ENCODE peak calls at places on chromosomes 2 and 18, in six cellular contexts. One of them, this sample, is unnamed.

GRCh38 chr2:120448961-120449421 is 103.1 kb downstream of the INHBB start:
- DNase-seq in fibroblast of mammary gland: no peak
- DNase-seq in NCI-H1092: no peak
- DNase-seq in GM13976: no peak
- DNase-seq in Calu3: no peak
- DNase-seq in KBM-7: no peak
- DNase-seq in this sample: no peak

GRCh38 chr2:149596471-149596870 is 8.9 kb upstream of the MMADHC start:
- DNase-seq in fibroblast of mammary gland: no peak
- DNase-seq in NCI-H1092: no peak
- DNase-seq in GM13976: no peak
- DNase-seq in Calu3: no peak
- DNase-seq in KBM-7: no peak
- DNase-seq in this sample: no peak

GRCh38 chr2:237724811-237725478 is 73.6 kb upstream of the RBM44 start:
- DNase-seq in fibroblast of mammary gland: no peak
- DNase-seq in NCI-H1092: peak
- DNase-seq in GM13976: no peak
- DNase-seq in Calu3: no peak
- DNase-seq in KBM-7: no peak
- DNase-seq in this sample: no peak

GRCh38 chr2:54634564-54635511 is 88.6 kb upstream of the EML6 start:
- DNase-seq in fibroblast of mammary gland: peak
- DNase-seq in NCI-H1092: no peak
- DNase-seq in GM13976: peak
- DNase-seq in Calu3: peak
- DNase-seq in KBM-7: no peak
- DNase-seq in this sample: peak

GRCh38 chr2:147416099-147416498 is 428.7 kb upstream of the ACVR2A start:
- DNase-seq in fibroblast of mammary gland: peak
- DNase-seq in NCI-H1092: no peak
- DNase-seq in GM13976: no peak
- DNase-seq in Calu3: no peak
- DNase-seq in KBM-7: no peak
- DNase-seq in this sample: no peak

GRCh38 chr2:148888003-148888501 is 13.0 kb downstream of the KIF5C start:
- DNase-seq in fibroblast of mammary gland: no peak
- DNase-seq in NCI-H1092: peak
- DNase-seq in GM13976: peak
- DNase-seq in Calu3: peak
- DNase-seq in KBM-7: no peak
- DNase-seq in this sample: no peak

GRCh38 chr2:190910341-190911136 is 29.9 kb downstream of the GLS start:
- DNase-seq in fibroblast of mammary gland: peak
- DNase-seq in NCI-H1092: no peak
- DNase-seq in GM13976: no peak
- DNase-seq in Calu3: no peak
- DNase-seq in KBM-7: no peak
- DNase-seq in this sample: peak

GRCh38 chr2:160507464-160507863 is 13.9 kb upstream of the RBMS1 start:
- DNase-seq in fibroblast of mammary gland: no peak
- DNase-seq in NCI-H1092: no peak
- DNase-seq in GM13976: no peak
- DNase-seq in Calu3: no peak
- DNase-seq in KBM-7: no peak
- DNase-seq in this sample: no peak

GRCh38 chr2:10375570-10376266 is 72.4 kb downstream of the ODC1 start:
- DNase-seq in fibroblast of mammary gland: no peak
- DNase-seq in NCI-H1092: peak
- DNase-seq in GM13976: peak
- DNase-seq in Calu3: no peak
- DNase-seq in KBM-7: peak
- DNase-seq in this sample: no peak

GRCh38 chr2:119293900-119294299 is 70.3 kb downstream of the STEAP3 start:
- DNase-seq in fibroblast of mammary gland: no peak
- DNase-seq in NCI-H1092: no peak
- DNase-seq in GM13976: no peak
- DNase-seq in Calu3: no peak
- DNase-seq in KBM-7: no peak
- DNase-seq in this sample: peak

GRCh38 chr2:100257939-100258338 is 64.4 kb downstream of the LONRF2 start:
- DNase-seq in fibroblast of mammary gland: no peak
- DNase-seq in NCI-H1092: no peak
- DNase-seq in GM13976: no peak
- DNase-seq in Calu3: no peak
- DNase-seq in KBM-7: no peak
- DNase-seq in this sample: peak

GRCh38 chr18:3447035-3447894 is 2.7 kb upstream of the TGIF1 start:
- DNase-seq in fibroblast of mammary gland: peak
- DNase-seq in NCI-H1092: no peak
- DNase-seq in GM13976: no peak
- DNase-seq in Calu3: peak
- DNase-seq in KBM-7: peak
- DNase-seq in this sample: no peak

GRCh38 chr2:222315443-222316121 is 16.8 kb upstream of the PAX3 start:
- DNase-seq in fibroblast of mammary gland: no peak
- DNase-seq in NCI-H1092: no peak
- DNase-seq in GM13976: no peak
- DNase-seq in Calu3: peak
- DNase-seq in KBM-7: peak
- DNase-seq in this sample: no peak

GRCh38 chr2:171362396-171362795 is 71.4 kb downstream of the METTL8 start:
- DNase-seq in fibroblast of mammary gland: no peak
- DNase-seq in NCI-H1092: no peak
- DNase-seq in GM13976: no peak
- DNase-seq in Calu3: no peak
- DNase-seq in KBM-7: no peak
- DNase-seq in this sample: no peak

GRCh38 chr18:10131783-10132381 is 218.1 kb downstream of the VAPA start:
- DNase-seq in fibroblast of mammary gland: no peak
- DNase-seq in NCI-H1092: no peak
- DNase-seq in GM13976: peak
- DNase-seq in Calu3: peak
- DNase-seq in KBM-7: no peak
- DNase-seq in this sample: no peak

GRCh38 chr2:135985826-135986393 is 484 bp upstream of the DARS1 start:
- DNase-seq in fibroblast of mammary gland: no peak
- DNase-seq in NCI-H1092: no peak
- DNase-seq in GM13976: peak
- DNase-seq in Calu3: no peak
- DNase-seq in KBM-7: peak
- DNase-seq in this sample: no peak

GRCh38 chr2:179876266-179876665 is 14.9 kb upstream of the ZNF385B start:
- DNase-seq in fibroblast of mammary gland: no peak
- DNase-seq in NCI-H1092: no peak
- DNase-seq in GM13976: no peak
- DNase-seq in Calu3: no peak
- DNase-seq in KBM-7: no peak
- DNase-seq in this sample: no peak

GRCh38 chr18:44884446-44884845 is 203.8 kb downstream of the SETBP1 start:
- DNase-seq in fibroblast of mammary gland: peak
- DNase-seq in NCI-H1092: no peak
- DNase-seq in GM13976: no peak
- DNase-seq in Calu3: no peak
- DNase-seq in KBM-7: no peak
- DNase-seq in this sample: peak

GRCh38 chr2:241272722-241273551 is 42.5 kb downstream of the HDLBP start:
- DNase-seq in fibroblast of mammary gland: peak
- DNase-seq in NCI-H1092: no peak
- DNase-seq in GM13976: peak
- DNase-seq in Calu3: peak
- DNase-seq in KBM-7: peak
- DNase-seq in this sample: peak

GRCh38 chr2:134220525-134220924 is 33.3 kb upstream of the MGAT5 start:
- DNase-seq in fibroblast of mammary gland: peak
- DNase-seq in NCI-H1092: no peak
- DNase-seq in GM13976: no peak
- DNase-seq in Calu3: no peak
- DNase-seq in KBM-7: no peak
- DNase-seq in this sample: no peak

GRCh38 chr2:23944527-23944926 is 4.3 kb downstream of the UBXN2A start:
- DNase-seq in fibroblast of mammary gland: no peak
- DNase-seq in NCI-H1092: no peak
- DNase-seq in GM13976: no peak
- DNase-seq in Calu3: peak
- DNase-seq in KBM-7: no peak
- DNase-seq in this sample: peak

GRCh38 chr2:164657129-164657528 is 35.8 kb upstream of the GRB14 start:
- DNase-seq in fibroblast of mammary gland: peak
- DNase-seq in NCI-H1092: no peak
- DNase-seq in GM13976: no peak
- DNase-seq in Calu3: no peak
- DNase-seq in KBM-7: no peak
- DNase-seq in this sample: peak

GRCh38 chr18:57301573-57302230 is 50.7 kb upstream of the ST8SIA3 start:
- DNase-seq in fibroblast of mammary gland: no peak
- DNase-seq in NCI-H1092: no peak
- DNase-seq in GM13976: no peak
- DNase-seq in Calu3: no peak
- DNase-seq in KBM-7: no peak
- DNase-seq in this sample: no peak

GRCh38 chr2:45992021-45992745 is 305.0 kb upstream of the EPAS1 start:
- DNase-seq in fibroblast of mammary gland: peak
- DNase-seq in NCI-H1092: peak
- DNase-seq in GM13976: no peak
- DNase-seq in Calu3: peak
- DNase-seq in KBM-7: no peak
- DNase-seq in this sample: peak

GRCh38 chr2:180196419-180196977 is 189.4 kb upstream of the CWC22 start:
- DNase-seq in fibroblast of mammary gland: peak
- DNase-seq in NCI-H1092: no peak
- DNase-seq in GM13976: no peak
- DNase-seq in Calu3: no peak
- DNase-seq in KBM-7: no peak
- DNase-seq in this sample: peak

GRCh38 chr2:26934985-26935384 is 35.5 kb upstream of the MAPRE3 start:
- DNase-seq in fibroblast of mammary gland: no peak
- DNase-seq in NCI-H1092: no peak
- DNase-seq in GM13976: no peak
- DNase-seq in Calu3: no peak
- DNase-seq in KBM-7: no peak
- DNase-seq in this sample: no peak

GRCh38 chr18:3466051-3466450 is 16.1 kb downstream of the TGIF1 start:
- DNase-seq in fibroblast of mammary gland: peak
- DNase-seq in NCI-H1092: no peak
- DNase-seq in GM13976: no peak
- DNase-seq in Calu3: no peak
- DNase-seq in KBM-7: peak
- DNase-seq in this sample: peak

GRCh38 chr2:217947341-217948316 is 55.2 kb downstream of the TNS1 start:
- DNase-seq in fibroblast of mammary gland: no peak
- DNase-seq in NCI-H1092: no peak
- DNase-seq in GM13976: no peak
- DNase-seq in Calu3: no peak
- DNase-seq in KBM-7: no peak
- DNase-seq in this sample: no peak

GRCh38 chr2:162074937-162075688 is 1.1 kb upstream of the DPP4 start:
- DNase-seq in fibroblast of mammary gland: peak
- DNase-seq in NCI-H1092: no peak
- DNase-seq in GM13976: no peak
- DNase-seq in Calu3: no peak
- DNase-seq in KBM-7: no peak
- DNase-seq in this sample: peak

GRCh38 chr2:98518106-98518505 is 73.4 kb downstream of the INPP4A start:
- DNase-seq in fibroblast of mammary gland: peak
- DNase-seq in NCI-H1092: no peak
- DNase-seq in GM13976: peak
- DNase-seq in Calu3: peak
- DNase-seq in KBM-7: peak
- DNase-seq in this sample: no peak

GRCh38 chr18:39302481-39302880 is 1736.9 kb upstream of the CELF4 start:
- DNase-seq in fibroblast of mammary gland: no peak
- DNase-seq in NCI-H1092: no peak
- DNase-seq in GM13976: no peak
- DNase-seq in Calu3: no peak
- DNase-seq in KBM-7: no peak
- DNase-seq in this sample: no peak

GRCh38 chr2:191835539-191836350 is 11.1 kb downstream of the CAVIN2 start:
- DNase-seq in fibroblast of mammary gland: peak
- DNase-seq in NCI-H1092: no peak
- DNase-seq in GM13976: no peak
- DNase-seq in Calu3: no peak
- DNase-seq in KBM-7: no peak
- DNase-seq in this sample: no peak

GRCh38 chr18:525066-525797 is 24.7 kb upstream of the COLEC12 start:
- DNase-seq in fibroblast of mammary gland: peak
- DNase-seq in NCI-H1092: no peak
- DNase-seq in GM13976: no peak
- DNase-seq in Calu3: no peak
- DNase-seq in KBM-7: no peak
- DNase-seq in this sample: peak

GRCh38 chr2:105843797-105844374 is 99.2 kb downstream of the NCK2 start:
- DNase-seq in fibroblast of mammary gland: no peak
- DNase-seq in NCI-H1092: no peak
- DNase-seq in GM13976: no peak
- DNase-seq in Calu3: no peak
- DNase-seq in KBM-7: peak
- DNase-seq in this sample: no peak

GRCh38 chr2:218230882-218231281 is 13.9 kb downstream of the ARPC2 start:
- DNase-seq in fibroblast of mammary gland: peak
- DNase-seq in NCI-H1092: no peak
- DNase-seq in GM13976: peak
- DNase-seq in Calu3: peak
- DNase-seq in KBM-7: peak
- DNase-seq in this sample: peak

This sample was measured in RPMI7951.